ENCODE peak calls at places on chromosome 11, in seven cellular contexts. I is ovary, K is Calu3, E is iPS DF 6.9, H is OCI-LY7, S is Panc1, V is fibroblast of mammary gland. N is an unnamed sample.

GRCh38 chr11:116540645-116541044 is 232.1 kb downstream of the BUD13 start:
- DNase-seq in I (no peak), K (no peak), E (no peak), H (no peak), S (no peak), V (no peak), N (no peak)

GRCh38 chr11:8330416-8330815 is 66.7 kb upstream of the LMO1 start:
- DNase-seq in I (peak), K (no peak), E (no peak), H (no peak), S (no peak), V (no peak), N (no peak)

GRCh38 chr11:126105022-126105747 is 42.5 kb upstream of the CDON start:
- DNase-seq in I (no peak), K (no peak), E (no peak), H (no peak), S (no peak), V (no peak), N (no peak)

GRCh38 chr11:35617687-35618496 is at the start of gene FJX1:
- DNase-seq in I (peak), K (peak), E (no peak), H (no peak), S (no peak), V (peak), N (peak)

GRCh38 chr11:32581556-32581955 is 2.1 kb upstream of the EIF3M start:
- DNase-seq in I (no peak), K (no peak), E (no peak), H (no peak), S (no peak), V (no peak), N (no peak)

GRCh38 chr11:73956876-73957653 is 6.2 kb downstream of the DNAJB13 start:
- DNase-seq in I (no peak), K (no peak), E (no peak), H (no peak), S (no peak), V (no peak), N (no peak)

GRCh38 chr11:86115542-86116385 is 46.9 kb upstream of the PICALM start:
- DNase-seq in I (no peak), K (peak), E (no peak), H (no peak), S (no peak), V (peak), N (no peak)

GRCh38 chr11:134260503-134260902 is 7.1 kb downstream of the ACAD8 start:
- DNase-seq in I (no peak), K (no peak), E (no peak), H (peak), S (no peak), V (no peak), N (peak)

GRCh38 chr11:6414874-6415328 is 4.0 kb downstream of the APBB1 start:
- DNase-seq in I (no peak), K (no peak), E (no peak), H (peak), S (no peak), V (no peak), N (no peak)

GRCh38 chr11:80844110-80844509 is 1403.3 kb upstream of the TENM4 start:
- DNase-seq in I (no peak), K (no peak), E (peak), H (no peak), S (no peak), V (no peak), N (no peak)

GRCh38 chr11:69541501-69542313 is 60.2 kb downstream of the LINC01488 start:
- DNase-seq in I (no peak), K (peak), E (no peak), H (no peak), S (no peak), V (peak), N (no peak)

GRCh38 chr11:94948070-94948617 is 25.2 kb downstream of the CWC15 start:
- DNase-seq in I (no peak), K (no peak), E (no peak), H (no peak), S (no peak), V (peak), N (peak)

GRCh38 chr11:60485987-60486386 is 6.6 kb upstream of the MS4A12 start:
- DNase-seq in I (no peak), K (peak), E (no peak), H (peak), S (peak), V (no peak), N (peak)

GRCh38 chr11:111427471-111427912 is 48.4 kb upstream of the POU2AF1 start:
- DNase-seq in I (no peak), K (peak), E (no peak), H (no peak), S (no peak), V (no peak), N (no peak)

GRCh38 chr11:97269527-97269926 is 879.7 kb downstream of the JRKL start:
- DNase-seq in I (no peak), K (no peak), E (peak), H (no peak), S (no peak), V (no peak), N (peak)

GRCh38 chr11:134636071-134636470 is 224.0 kb upstream of the B3GAT1 start:
- DNase-seq in I (no peak), K (no peak), E (no peak), H (no peak), S (no peak), V (no peak), N (no peak)

GRCh38 chr11:14687943-14688627 is 44.5 kb downstream of the PDE3B start:
- DNase-seq in I (no peak), K (no peak), E (no peak), H (no peak), S (no peak), V (no peak), N (no peak)

GRCh38 chr11:83002047-83002446 is 69.7 kb downstream of the RAB30 start:
- DNase-seq in I (no peak), K (no peak), E (no peak), H (no peak), S (no peak), V (peak), N (no peak)

GRCh38 chr11:86623736-86624135 is 48.7 kb downstream of the ME3 start:
- DNase-seq in I (no peak), K (no peak), E (no peak), H (no peak), S (no peak), V (no peak), N (no peak)

GRCh38 chr11:33892906-33893594 is 1.2 kb upstream of the LMO2 start:
- DNase-seq in I (no peak), K (no peak), E (no peak), H (no peak), S (no peak), V (no peak), N (peak)

GRCh38 chr11:56841210-56841810 is 92.8 kb upstream of the OR9G4 start:
- DNase-seq in I (peak), K (peak), E (peak), H (peak), S (peak), V (peak), N (peak)

GRCh38 chr11:2802389-2803185 is 83.0 kb downstream of the CDKN1C start:
- DNase-seq in I (peak), K (no peak), E (no peak), H (no peak), S (no peak), V (no peak), N (no peak)

GRCh38 chr11:70471254-70471653 is 72.9 kb downstream of the CTTN start:
- DNase-seq in I (no peak), K (peak), E (peak), H (peak), S (no peak), V (peak), N (peak)

GRCh38 chr11:67118801-67119576 is at the start of gene KDM2A:
- DNase-seq in I (peak), K (peak), E (peak), H (peak), S (peak), V (peak), N (peak)

GRCh38 chr11:58286249-58286648 is 18.2 kb upstream of the OR10W1 start:
- DNase-seq in I (no peak), K (peak), E (peak), H (peak), S (peak), V (peak), N (peak)

GRCh38 chr11:125295922-125296321 is 131.4 kb downstream of the PKNOX2 start:
- DNase-seq in I (no peak), K (no peak), E (no peak), H (no peak), S (no peak), V (no peak), N (no peak)

GRCh38 chr11:133842053-133842452 is 3.3 kb downstream of the SPATA19 start:
- DNase-seq in I (no peak), K (no peak), E (no peak), H (no peak), S (no peak), V (no peak), N (no peak)

GRCh38 chr11:114447892-114448291 is 8.6 kb downstream of the REXO2 start:
- DNase-seq in I (no peak), K (no peak), E (no peak), H (no peak), S (no peak), V (no peak), N (no peak)

GRCh38 chr11:128290106-128290840 is 297.1 kb downstream of the ETS1 start:
- DNase-seq in I (peak), K (peak), E (peak), H (peak), S (peak), V (peak), N (peak)

GRCh38 chr11:65503923-65504670 is 5.3 kb downstream of the MALAT1 start:
- DNase-seq in I (no peak), K (no peak), E (no peak), H (no peak), S (peak), V (peak), N (peak)